ENCODE peak calls at places on chromosomes 16 and 17, in four cellular contexts. R is HCT116, L is H9, K is IMR-90. X is an unnamed sample.

GRCh38 chr17:76077582-76078110 is 1.3 kb upstream of the ZACN start:
- DNase-seq in R (no peak), L (peak; percentile 39), K (no peak), X (no peak)

GRCh38 chr16:51734220-51734619 is 583.1 kb upstream of the SALL1 start:
- DNase-seq in R (no peak), K (no peak), L (no peak), X (no peak)

GRCh38 chr17:13244511-13244910 is 226.7 kb upstream of the ELAC2 start:
- DNase-seq in K (no peak), R (no peak), L (no peak), X (no peak)

GRCh38 chr16:76705883-76706282 is 428.7 kb downstream of the CNTNAP4 start:
- DNase-seq in K (no peak), R (no peak), L (no peak), X (no peak)

GRCh38 chr16:50195276-50195675 is 42.2 kb downstream of the TENT4B start:
- DNase-seq in K (peak; percentile 72), R (no peak), L (no peak), X (no peak)

GRCh38 chr16:12255919-12256665 is 279.6 kb downstream of the SNX29 start:
- DNase-seq in R (no peak), L (no peak), K (no peak), X (peak; percentile 45)

GRCh38 chr17:82655038-82655479 is 6.8 kb upstream of the WDR45B start:
- DNase-seq in R (no peak), L (no peak), K (no peak), X (no peak)

GRCh38 chr16:87178977-87179376 is 138.2 kb downstream of the C16orf95 start:
- DNase-seq in R (no peak), K (peak; percentile 31), L (peak; percentile 43), X (no peak)

GRCh38 chr16:48556913-48557351 is 53.0 kb downstream of the N4BP1 start:
- DNase-seq in R (peak; percentile 24), L (no peak), K (peak; percentile 89), X (no peak)

GRCh38 chr16:83271123-83271522 is 536.7 kb upstream of the HSBP1 start:
- DNase-seq in K (peak; percentile 39), R (no peak), L (no peak), X (no peak)

GRCh38 chr16:77596243-77596642 is 126.1 kb upstream of the NUDT7 start:
- DNase-seq in K (peak; percentile 1), R (no peak), L (no peak), X (no peak)

GRCh38 chr16:50459681-50460080 is 88.5 kb upstream of the NKD1 start:
- DNase-seq in R (no peak), K (no peak), L (no peak), X (no peak)

GRCh38 chr17:58702045-58702476 is 9.7 kb downstream of the RAD51C start:
- DNase-seq in R (no peak), L (no peak), K (no peak), X (no peak)

GRCh38 chr17:8153550-8153956 is 1.3 kb upstream of the PER1 start:
- DNase-seq in L (peak; percentile 55), R (no peak), K (peak; percentile 97), X (no peak)

GRCh38 chr16:60151987-60152386 is 1417.9 kb upstream of the GOT2 start:
- DNase-seq in R (no peak), L (no peak), K (no peak), X (no peak)

GRCh38 chr16:51450913-51451312 is 299.8 kb upstream of the SALL1 start:
- DNase-seq in R (no peak), L (no peak), K (no peak), X (no peak)

DNA sequence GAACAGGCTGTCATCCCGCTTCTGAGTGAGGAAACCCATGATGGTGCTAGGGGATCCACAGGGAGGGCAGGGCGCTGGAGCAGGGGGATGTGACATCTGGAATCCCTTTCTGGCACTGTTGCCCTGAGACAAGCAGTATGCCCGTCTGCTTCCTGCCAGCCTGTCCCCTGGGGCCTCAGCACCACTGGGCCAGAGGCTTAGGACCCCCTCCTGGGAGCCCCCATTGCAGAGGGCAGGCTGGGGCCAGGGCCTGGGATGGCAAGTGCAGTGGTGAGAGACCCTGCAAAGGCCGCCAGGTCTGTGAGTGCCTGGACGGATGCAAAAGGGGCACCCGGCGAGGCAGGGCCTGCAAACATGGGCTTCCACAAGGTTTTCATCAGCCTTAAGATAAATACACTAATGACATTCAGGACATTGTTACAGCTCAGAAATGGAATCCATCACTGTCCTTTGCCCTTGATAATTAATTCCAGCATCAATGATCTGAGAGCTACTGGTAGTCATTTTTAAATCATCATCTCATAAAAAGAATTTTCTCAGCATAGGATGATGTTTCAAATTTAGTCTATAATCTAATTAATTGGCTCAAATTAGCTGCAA is 51.6 kb downstream of the PRMT7 start:
- DNase-seq in K (no peak), L (no peak), R (no peak), X (no peak)
- H4K20me1 ChIP-seq in K (no peaks in the 10 kb centered on the region), L (no peaks in the 10 kb centered on the region), R (no peaks in the 10 kb centered on the region), X (peaks cover 3% of the 10 kb centered on the region)

GRCh38 chr16:57537194-57537505 is 779 bp upstream of the CCDC102A start:
- DNase-seq in L (no peak), K (no peak), R (no peak), X (no peak)

GRCh38 chr16:57537596-57538234 is 1.3 kb upstream of the CCDC102A start:
- DNase-seq in L (peak; percentile 21), R (no peak), K (no peak), X (peak; percentile 77)

GRCh38 chr16:57536306-57537193 is at the start of gene CCDC102A:
- DNase-seq in K (no peak), R (no peak), L (peak; percentile 57), X (peak; percentile 81)

GRCh38 chr16:57539072-57539796 is 2.9 kb upstream of the CCDC102A start:
- DNase-seq in R (no peak), L (no peak), K (no peak), X (peak; percentile 81)

DNA sequence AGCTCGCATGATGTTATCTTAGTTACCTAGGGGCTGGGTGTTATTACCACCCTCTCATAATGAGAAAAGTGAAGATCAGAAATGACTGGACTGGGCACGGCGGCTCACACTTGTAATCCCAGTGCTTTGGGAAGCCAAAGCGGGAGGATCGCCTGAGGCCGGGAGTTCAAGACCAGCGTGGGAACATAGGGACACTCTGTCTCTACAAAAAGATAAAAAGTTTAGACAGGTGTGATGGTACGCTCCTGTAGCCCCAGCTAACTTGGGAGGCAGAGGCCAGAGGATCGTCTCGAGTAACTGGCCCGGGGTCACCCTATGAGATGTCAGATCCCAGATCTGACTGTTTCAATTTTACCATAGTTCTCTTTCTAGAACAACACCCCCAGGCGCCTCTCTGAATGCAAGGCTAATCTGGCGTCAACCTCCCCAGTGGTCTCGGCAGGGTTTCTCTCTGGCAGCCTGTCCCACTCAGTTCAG is 1.9 kb upstream of the CCDC102A start:
- DNase-seq in K (no peak), L (no peak), R (no peak), X (peak; percentile 52)
- H2AFZ ChIP-seq in K (no peak overlapping the region), L (no peak overlapping the region), R (no peak overlapping the region), X (peak overlapping the region; percentile 4)

DNA sequence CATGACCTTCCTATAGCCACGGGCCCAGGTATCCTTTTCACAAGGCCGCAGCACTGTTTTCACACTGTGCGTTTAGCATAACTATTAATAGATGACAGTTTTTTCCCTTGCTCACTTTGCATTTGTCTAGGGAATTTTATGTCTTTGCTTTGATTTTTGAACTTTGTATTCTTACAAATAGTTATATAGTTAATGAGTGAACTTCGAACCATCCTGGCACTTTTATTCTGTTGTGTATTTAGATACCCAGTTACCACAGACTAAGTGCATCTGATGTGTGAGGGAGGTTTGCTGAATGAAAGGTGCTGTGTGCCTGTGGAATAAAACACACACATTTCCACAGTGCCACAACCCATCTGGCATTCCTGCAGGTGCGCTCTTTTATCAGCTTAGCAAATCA is 37.4 kb downstream of the USP10 start:
- DNase-seq in R (no peak), L (no peak), K (no peak), X (no peak)
- H4K20me1 ChIP-seq in R (peaks cover 45% of the 10 kb centered on the region), L (peaks cover 7% of the 10 kb centered on the region), K (peaks cover 46% of the 10 kb centered on the region), X (peaks cover 33% of the 10 kb centered on the region)

DNA sequence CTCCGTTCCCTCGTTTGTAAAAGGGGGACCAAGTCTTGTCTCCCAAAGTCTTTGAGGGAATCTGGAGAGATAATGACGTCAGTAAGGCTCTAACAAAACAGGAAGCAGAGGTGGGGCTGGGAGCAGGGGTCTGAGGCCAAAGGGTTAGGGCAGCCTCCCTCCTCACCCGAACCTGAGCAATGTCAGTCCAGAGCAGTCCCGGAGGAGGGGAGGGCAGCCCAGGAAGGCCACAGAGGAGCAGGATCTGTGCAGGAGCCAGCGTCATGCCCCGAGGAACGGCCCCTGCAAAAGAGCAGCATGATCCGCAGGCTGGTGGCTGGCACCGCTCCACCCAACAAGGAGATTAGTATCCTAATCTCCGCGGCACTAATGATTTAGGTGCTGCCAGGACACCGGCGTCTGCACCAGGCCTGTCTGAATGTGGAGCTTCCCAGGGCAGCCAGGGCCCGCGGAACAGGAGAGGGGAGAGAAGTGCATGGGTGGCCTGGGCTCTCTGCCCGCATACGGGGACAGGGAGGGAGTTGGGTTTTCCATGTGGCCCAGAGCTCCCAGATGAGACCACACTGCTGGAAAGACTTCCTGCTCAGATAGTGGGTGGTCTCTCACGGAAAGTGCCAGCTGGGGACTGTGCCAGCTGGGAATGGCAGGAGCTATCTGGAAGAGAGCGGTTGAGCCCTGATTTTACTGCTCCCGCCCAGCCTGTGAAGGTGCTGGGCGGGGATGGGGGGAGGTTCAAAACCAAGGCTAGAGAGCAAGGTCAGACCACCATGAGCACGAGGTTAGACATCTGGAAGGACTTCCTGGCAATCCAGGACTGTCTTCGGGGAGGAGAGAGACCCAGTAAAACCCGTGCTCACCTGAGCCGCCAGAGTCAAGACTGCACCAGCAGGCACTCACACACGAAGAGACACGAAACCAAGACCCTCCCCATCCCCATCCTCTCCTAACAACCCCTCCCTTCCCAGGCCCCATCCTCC is 11.0 kb upstream of the KRT17 start:
- DNase-seq in R (no peak), L (no peak), K (no peak), X (no peak)
- H2AFZ ChIP-seq in R (no peak overlapping the region), L (no peak overlapping the region), K (peak overlapping the region; percentile 50), X (no peak overlapping the region)

DNA sequence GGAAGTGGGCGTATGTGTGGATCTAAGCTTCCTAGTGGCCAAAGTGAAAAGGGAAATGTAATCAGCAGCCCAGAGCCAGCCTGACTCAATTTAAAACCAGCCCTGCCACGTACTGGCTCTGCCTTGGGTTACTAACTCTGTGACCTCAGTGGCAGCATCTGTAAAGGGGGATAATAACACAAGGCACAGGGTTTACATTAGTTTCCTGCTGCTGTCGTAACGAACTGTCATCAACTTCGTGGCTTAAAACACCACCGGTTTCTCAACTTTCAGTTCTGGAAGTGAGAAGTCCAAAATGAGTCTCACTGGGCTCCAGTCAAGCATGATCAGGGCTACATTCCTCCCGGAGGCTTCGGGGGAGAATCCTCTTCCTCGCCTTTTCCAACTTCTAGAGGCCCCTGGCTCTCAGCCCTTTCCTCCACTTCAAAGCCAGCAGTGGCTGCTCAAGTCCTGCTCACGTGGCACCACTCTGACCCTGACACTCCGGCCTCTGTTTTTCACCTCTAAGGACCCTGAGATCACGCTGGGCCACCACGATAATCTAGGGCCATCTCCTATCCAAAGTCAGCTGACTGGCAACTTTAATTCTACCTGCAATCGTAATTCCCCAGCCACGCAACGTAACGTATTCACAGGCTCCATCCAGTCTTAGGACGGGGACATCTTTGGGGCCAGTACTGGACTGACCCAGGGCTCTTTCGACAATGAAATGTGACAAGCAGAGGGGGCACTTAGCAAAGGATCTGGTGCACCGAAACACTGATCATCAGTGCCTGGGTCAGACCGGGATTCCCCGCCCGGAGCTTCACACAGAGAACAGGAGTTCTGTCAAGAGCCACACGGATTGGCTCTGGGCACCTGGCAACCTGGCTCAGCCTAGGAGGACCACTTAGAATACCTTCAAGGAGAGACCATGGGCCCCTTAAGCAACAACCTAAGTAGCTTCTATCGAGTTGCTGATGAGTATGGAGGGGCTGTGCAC is 14.5 kb downstream of the TMC6 start:
- DNase-seq in L (no peak), K (no peak), R (no peak), X (no peak)
- H4K20me1 ChIP-seq in L (no peaks in the 10 kb centered on the region), K (no peaks in the 10 kb centered on the region), R (no peaks in the 10 kb centered on the region), X (peaks cover 20% of the 10 kb centered on the region)

DNA sequence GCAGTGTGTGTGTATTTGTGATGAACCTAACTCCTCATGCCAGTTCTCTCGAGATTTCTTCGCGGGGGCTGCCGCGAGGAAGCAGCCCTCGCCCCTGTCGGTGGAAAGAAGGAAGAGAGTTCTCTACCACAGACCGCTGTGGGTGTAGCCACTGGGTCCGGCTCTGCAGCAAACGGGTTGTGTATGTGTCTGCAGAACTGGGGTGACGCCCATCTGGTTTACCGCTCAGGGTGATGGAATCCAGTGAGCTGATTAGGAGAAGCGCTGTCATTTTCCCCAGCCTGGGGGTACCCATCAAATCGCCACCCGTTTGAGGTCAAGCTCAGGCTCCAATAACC is 7.7 kb downstream of the CORO6 start:
- DNase-seq in R (no peak), K (no peak), L (no peak), X (peak; percentile 59)
- H2AFZ ChIP-seq in R (no peak overlapping the region), K (peak overlapping the region; percentile 77), L (no peak overlapping the region), X (no peak overlapping the region)

X was measured in Karpas-422.